ENCODE peak calls at places on chromosomes 7 and 10, in six cellular contexts. J is stomach, U is tibial nerve, O is transverse colon, I is HCT116, A is right lobe of liver. D is an unnamed sample.

GRCh38 chr10:101696632-101697031 is 1.7 kb upstream of the FBXW4 start:
- DNase-seq in J (no peak), A (no peak), O (no peak), U (no peak), I (no peak), D (no peak)

GRCh38 chr10:52215745-52216361 is 98.2 kb upstream of the DKK1 start:
- DNase-seq in O (peak), J (peak), A (peak), I (peak), U (no peak), D (peak)

GRCh38 chr7:92763636-92764423 is 72.5 kb downstream of the CDK6 start:
- DNase-seq in O (no peak), U (no peak), I (peak), J (no peak), A (no peak), D (no peak)

GRCh38 chr10:70753841-70754621 is 31.1 kb downstream of the TBATA start:
- DNase-seq in J (no peak), I (no peak), U (no peak), O (no peak), A (no peak), D (peak)

GRCh38 chr7:17706734-17707133 is 233.6 kb downstream of the SNX13 start:
- DNase-seq in U (no peak), A (peak), J (peak), O (peak), I (peak), D (peak)

GRCh38 chr7:155597753-155598140 is 46.7 kb upstream of the RBM33 start:
- DNase-seq in A (no peak), O (no peak), U (no peak), J (peak), I (no peak), D (no peak)

GRCh38 chr10:3783721-3784432 is 1.1 kb downstream of the KLF6 start:
- DNase-seq in I (no peak), A (peak), U (peak), J (peak), O (peak), D (peak)

GRCh38 chr10:115004236-115004862 is 66.4 kb downstream of the TRUB1 start:
- DNase-seq in I (no peak), A (no peak), U (no peak), O (no peak), J (no peak), D (no peak)

GRCh38 chr7:142345817-142346216 is 88.0 kb upstream of the PRSS58 start:
- DNase-seq in U (no peak), A (no peak), J (no peak), O (no peak), I (no peak), D (no peak)

GRCh38 chr10:118973744-118974143 is 55.8 kb upstream of the NANOS1 start:
- DNase-seq in A (no peak), U (no peak), O (no peak), I (no peak), J (no peak), D (no peak)

GRCh38 chr10:18332048-18332447 is 191.8 kb downstream of the CACNB2 start:
- DNase-seq in I (no peak), J (no peak), O (no peak), A (peak), U (no peak), D (no peak)

GRCh38 chr10:101221479-101222246 is 7.6 kb downstream of the LBX1 start:
- DNase-seq in U (no peak), I (no peak), O (no peak), J (no peak), A (no peak), D (no peak)

GRCh38 chr10:4770766-4771553 is 55.0 kb upstream of the AKR1E2 start:
- DNase-seq in A (no peak), I (peak), U (no peak), O (no peak), J (no peak), D (no peak)

GRCh38 chr7:80804581-80804980 is 114.3 kb downstream of the SEMA3C start:
- DNase-seq in A (no peak), U (no peak), I (no peak), J (no peak), O (no peak), D (no peak)

GRCh38 chr10:76245951-76246495 is 814.6 kb downstream of the LRMDA start:
- DNase-seq in I (no peak), U (no peak), A (no peak), J (no peak), O (no peak), D (no peak)

GRCh38 chr7:93914581-93915066 is 6.9 kb upstream of the GNG11 start:
- DNase-seq in A (no peak), I (peak), U (no peak), O (no peak), J (no peak), D (no peak)

GRCh38 chr7:44184874-44185446 is 4.3 kb downstream of the GCK start:
- DNase-seq in U (no peak), A (no peak), J (no peak), I (no peak), O (no peak), D (no peak)

GRCh38 chr10:125370578-125370977 is 210.2 kb upstream of the CTBP2 start:
- DNase-seq in I (peak), U (no peak), O (no peak), J (no peak), A (no peak), D (peak)

GRCh38 chr10:76547352-76547972 is 1090.1 kb downstream of the KCNMA1 start:
- DNase-seq in A (peak), I (peak), J (peak), U (peak), O (peak), D (peak)

DNA sequence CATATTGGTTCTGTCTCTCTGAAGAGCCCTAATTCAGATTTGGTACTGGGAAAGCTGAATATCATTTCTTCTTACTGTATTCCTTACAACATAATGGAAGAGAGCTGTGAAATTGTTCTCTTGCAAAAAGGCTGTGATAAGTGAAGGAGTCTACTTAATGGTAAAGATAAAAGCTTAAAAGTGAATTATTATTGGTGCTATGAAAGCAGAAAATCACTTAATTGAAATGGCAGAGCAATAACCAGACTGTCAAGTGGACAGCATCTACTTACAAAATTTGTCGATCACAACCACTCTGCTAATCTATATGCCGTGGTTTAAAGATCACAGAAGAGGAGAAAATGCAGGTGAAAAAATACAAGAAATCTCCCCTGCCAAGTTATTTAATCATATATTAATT is 264.7 kb upstream of the TEX47 start:
- DNase-seq in J (no peak), A (no peak), I (no peak), U (no peak), O (no peak), D (no peak)
- TF ChIP-seq POLR2A in J (no peak), A (no peak), I (no peak), U (no peak), O (no peak), D (no peak)

GRCh38 chr7:22445140-22445722 is 54.8 kb downstream of the STEAP1B start:
- DNase-seq in O (peak), I (no peak), A (no peak), J (peak), U (peak), D (peak)

GRCh38 chr7:22447008-22447407 is 53.0 kb downstream of the STEAP1B start:
- DNase-seq in I (no peak), O (no peak), U (no peak), J (no peak), A (no peak), D (no peak)

GRCh38 chr7:22444181-22444966 is 55.6 kb downstream of the STEAP1B start:
- DNase-seq in O (peak), A (peak), J (peak), U (no peak), I (no peak), D (peak)

GRCh38 chr7:22445871-22446270 is 54.1 kb downstream of the STEAP1B start:
- DNase-seq in A (no peak), U (no peak), I (no peak), O (no peak), J (no peak), D (no peak)

GRCh38 chr7:22447759-22448158 is 52.2 kb downstream of the STEAP1B start:
- DNase-seq in U (no peak), A (no peak), J (no peak), I (no peak), O (no peak), D (no peak)
- H3K27ac ChIP-seq in U (no peak), A (no peak), J (no peak), I (no peak), O (no peak), D (no peak)

DNA sequence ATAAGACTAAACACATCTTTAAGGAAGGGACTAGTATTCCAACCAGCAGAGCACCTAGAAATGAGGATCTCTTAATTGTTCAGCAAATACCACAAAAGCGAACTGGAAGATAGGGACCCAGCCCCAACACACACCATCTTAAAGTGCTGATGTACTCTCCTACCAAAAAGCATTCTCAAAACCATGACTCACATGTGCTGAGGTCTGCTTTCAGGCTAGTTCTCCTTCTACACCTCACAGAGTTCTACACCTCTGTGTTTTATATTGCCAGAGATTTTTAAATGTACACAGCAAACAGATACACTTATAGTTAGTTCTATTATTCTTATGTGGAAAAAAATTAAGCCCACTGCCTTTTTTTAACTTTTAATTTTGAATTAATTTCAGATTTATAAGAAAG is 191.9 kb downstream of the DOCK4 start:
- DNase-seq in U (no peak), I (no peak), J (no peak), O (no peak), A (no peak), D (no peak)
- TF ChIP-seq POLR2A in U (no peak), I (no peak), J (no peak), O (no peak), A (no peak), D (no peak)

GRCh38 chr10:79185796-79186374 is 117.1 kb downstream of the ZMIZ1 start:
- DNase-seq in O (no peak), I (no peak), A (no peak), J (no peak), U (no peak), D (no peak)
- H3K27ac ChIP-seq in O (peak), I (peak), A (peak), J (peak), U (peak), D (peak)

DNA sequence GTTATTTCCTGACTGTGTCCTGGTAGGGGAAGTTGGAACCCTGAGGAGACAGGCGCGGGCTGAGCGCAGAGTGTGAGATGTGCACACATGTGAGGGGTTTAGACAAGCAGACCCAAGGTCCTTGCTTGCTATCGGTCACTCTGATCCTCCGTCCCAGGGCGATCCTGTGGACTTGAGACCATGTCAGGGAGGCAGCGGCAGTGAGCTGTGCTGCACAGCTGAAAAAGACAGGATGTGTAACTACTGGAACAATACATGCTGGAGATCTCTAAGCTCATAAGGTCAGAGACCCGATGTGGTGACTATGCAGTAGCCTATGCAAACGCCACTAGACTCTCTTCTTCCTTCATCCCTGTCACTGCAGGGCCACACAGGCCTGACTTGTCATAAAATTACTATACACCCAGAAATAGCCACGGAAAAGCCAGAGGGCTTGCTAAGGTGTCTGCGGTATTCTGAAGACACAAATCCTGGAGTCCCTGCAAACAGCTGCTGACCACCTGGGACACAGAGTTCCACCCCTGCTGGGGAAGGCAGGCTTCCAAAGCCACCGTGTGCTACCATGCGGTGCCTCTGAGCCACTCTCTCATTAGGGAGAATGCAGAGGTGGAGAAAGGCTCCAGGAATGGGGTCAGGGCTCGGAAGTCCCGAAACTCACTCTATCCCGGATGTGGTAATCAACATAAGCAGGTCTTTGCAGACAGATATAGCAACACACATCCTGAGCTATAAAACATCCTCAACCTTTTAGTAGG is 91.1 kb upstream of the DDC start:
- DNase-seq in J (no peak), O (peak), U (no peak), I (no peak), A (no peak), D (no peak)
- TF ChIP-seq POLR2A in J (no peak), O (no peak), U (no peak), I (no peak), A (no peak), D (no peak)

GRCh38 chr10:95421782-95422181 is 131.0 kb upstream of the PDLIM1 start:
- DNase-seq in A (no peak), J (no peak), U (no peak), I (no peak), O (no peak), D (no peak)
- H3K27ac ChIP-seq in A (no peak), J (peak), U (peak), I (no peak), O (peak), D (no peak)